ENCODE peak calls at places on chromosomes 5 and 9, in six cellular contexts. K is activated T-helper 1 cell treated with anti-CD3 and anti-CD28 coated beads, Interleukin-12 subunit alpha, Interleukin-12 subunit beta, Interleukin-2, Interleukin-4 antibody, amounts not matched to agents 30 ng/mL and 10 ng/mL and 1 ng/mL, durations not matched to agents 14 hours and 24 hours and 36 hours; W is ecto neural progenitor cell; B is progenitor cell of endocrine pancreas; T is transverse colon; N is stimulated activated CD4-positive, alpha-beta T cell treated with anti-CD3 and anti-CD28 coated beads, Interleukin-12 subunit alpha, Interleukin-12 subunit beta, amount 100 ng/mL, for 4 hours. A is an unnamed sample.

GRCh38 chr9:134725605-134725940 is 84.0 kb downstream of the COL5A1 start:
- DNase-seq in K (no peak), W (no peak), B (no peak), T (no peak), N (no peak), A (no peak)

GRCh38 chr5:92180406-92180805 is 797.3 kb upstream of the ARRDC3 start:
- DNase-seq in K (no peak), W (no peak), B (no peak), T (no peak), N (no peak), A (no peak)

GRCh38 chr9:121884057-121884512 is 209.0 kb downstream of the TTLL11 start:
- DNase-seq in K (no peak), W (peak), B (no peak), T (no peak), N (no peak), A (no peak)

GRCh38 chr5:170173227-170173626 is 59.6 kb upstream of the C5orf58 start:
- DNase-seq in K (no peak), W (no peak), B (no peak), T (no peak), N (no peak), A (no peak)

GRCh38 chr9:124880501-124880900 is 18.6 kb downstream of the ARPC5L start:
- DNase-seq in K (no peak), W (no peak), B (no peak), T (no peak), N (no peak), A (no peak)

GRCh38 chr5:44364097-44364496 is 25.1 kb downstream of the FGF10 start:
- DNase-seq in K (no peak), W (no peak), B (no peak), T (no peak), N (no peak), A (no peak)

GRCh38 chr5:80399553-80400239 is 8.2 kb upstream of the ZFYVE16 start:
- DNase-seq in K (no peak), W (no peak), B (no peak), T (no peak), N (no peak), A (no peak)

GRCh38 chr5:172133359-172134029 is 54.5 kb downstream of the STK10 start:
- DNase-seq in K (no peak), W (no peak), B (no peak), T (no peak), N (peak), A (no peak)

GRCh38 chr5:120507826-120508463 is 43.8 kb downstream of the PRR16 start:
- DNase-seq in K (no peak), W (no peak), B (no peak), T (no peak), N (no peak), A (no peak)

GRCh38 chr5:172322028-172322965 is 38.7 kb upstream of the UBTD2 start:
- DNase-seq in K (no peak), W (no peak), B (no peak), T (peak), N (no peak), A (no peak)

GRCh38 chr5:132070460-132071337 is 2.9 kb upstream of the CSF2 start:
- DNase-seq in K (no peak), W (no peak), B (no peak), T (no peak), N (no peak), A (no peak)

GRCh38 chr5:10600629-10601245 is 36.9 kb downstream of the ANKRD33B start:
- DNase-seq in K (no peak), W (peak), B (no peak), T (no peak), N (no peak), A (peak)

GRCh38 chr9:126805546-126806262 is 864 bp downstream of the ZBTB43 start:
- DNase-seq in K (peak), W (no peak), B (no peak), T (peak), N (peak), A (peak)

GRCh38 chr5:21452429-21452828 is 1400.7 kb downstream of the CDH12 start:
- DNase-seq in K (no peak), W (no peak), B (no peak), T (no peak), N (no peak), A (no peak)

GRCh38 chr5:72476721-72477120 is 30.5 kb downstream of the ZNF366 start:
- DNase-seq in K (no peak), W (no peak), B (no peak), T (no peak), N (no peak), A (no peak)

GRCh38 chr5:124025306-124025705 is 513.3 kb downstream of the CSNK1G3 start:
- DNase-seq in K (no peak), W (no peak), B (no peak), T (no peak), N (no peak), A (no peak)

GRCh38 chr5:62130107-62130506 is 175.9 kb upstream of the KIF2A start:
- DNase-seq in K (no peak), W (no peak), B (no peak), T (no peak), N (no peak), A (no peak)

GRCh38 chr5:114686345-114686744 is 324.5 kb downstream of the KCNN2 start:
- DNase-seq in K (no peak), W (no peak), B (no peak), T (no peak), N (no peak), A (no peak)

GRCh38 chr9:87502446-87503232 is 5.0 kb downstream of the DAPK1 start:
- DNase-seq in K (no peak), W (no peak), B (no peak), T (peak), N (no peak), A (no peak)

GRCh38 chr9:95147452-95147851 is 170.1 kb downstream of the FANCC start:
- DNase-seq in K (no peak), W (no peak), B (no peak), T (no peak), N (no peak), A (no peak)